ENCODE peak calls at places on chromosome 17, in six cellular contexts. One of them, this sample, is unnamed.

GRCh38 chr17:57993471-57994365 is 5.7 kb upstream of the VEZF1 start:
- DNase-seq in adipocyte: no peak
- DNase-seq in mammary epithelial cell: no peak
- DNase-seq in H1: no peak
- DNase-seq in H9: no peak
- DNase-seq in neural progenitor cell: peak
- DNase-seq in this sample: no peak

GRCh38 chr17:50183439-50184001 is 17.7 kb downstream of the SGCA start:
- DNase-seq in H9: no peak
- DNase-seq in mammary epithelial cell: no peak
- DNase-seq in adipocyte: peak
- DNase-seq in H1: no peak
- DNase-seq in neural progenitor cell: no peak
- DNase-seq in this sample: peak

GRCh38 chr17:52606098-52606497 is 447.6 kb upstream of the CA10 start:
- DNase-seq in H1: no peak
- DNase-seq in mammary epithelial cell: peak
- DNase-seq in H9: no peak
- DNase-seq in adipocyte: no peak
- DNase-seq in neural progenitor cell: no peak
- DNase-seq in this sample: no peak

GRCh38 chr17:8021565-8022357 is 17.1 kb upstream of the ALOX15B start:
- DNase-seq in adipocyte: no peak
- DNase-seq in mammary epithelial cell: no peak
- DNase-seq in neural progenitor cell: no peak
- DNase-seq in H9: no peak
- DNase-seq in H1: no peak
- DNase-seq in this sample: no peak

GRCh38 chr17:6388416-6388815 is 46.5 kb downstream of the AIPL1 start:
- DNase-seq in neural progenitor cell: no peak
- DNase-seq in H1: no peak
- DNase-seq in H9: no peak
- DNase-seq in mammary epithelial cell: no peak
- DNase-seq in adipocyte: no peak
- DNase-seq in this sample: no peak

GRCh38 chr17:73231363-73231762 is 30.3 kb downstream of the CPSF4L start:
- DNase-seq in H9: no peak
- DNase-seq in adipocyte: peak
- DNase-seq in H1: no peak
- DNase-seq in neural progenitor cell: no peak
- DNase-seq in mammary epithelial cell: peak
- DNase-seq in this sample: peak

GRCh38 chr17:64718058-64718457 is 56.0 kb upstream of the SMURF2 start:
- DNase-seq in H9: no peak
- DNase-seq in H1: no peak
- DNase-seq in neural progenitor cell: no peak
- DNase-seq in adipocyte: no peak
- DNase-seq in mammary epithelial cell: peak
- DNase-seq in this sample: no peak

GRCh38 chr17:69967910-69968411 is 107.1 kb upstream of the KCNJ16 start:
- DNase-seq in adipocyte: peak
- DNase-seq in H9: no peak
- DNase-seq in mammary epithelial cell: peak
- DNase-seq in H1: no peak
- DNase-seq in neural progenitor cell: no peak
- DNase-seq in this sample: peak

GRCh38 chr17:16348586-16348985 is 4.7 kb downstream of the CENPV start:
- DNase-seq in adipocyte: no peak
- DNase-seq in H9: no peak
- DNase-seq in H1: no peak
- DNase-seq in neural progenitor cell: no peak
- DNase-seq in mammary epithelial cell: no peak
- DNase-seq in this sample: no peak

GRCh38 chr17:36808181-36808661 is 129.1 kb upstream of the LHX1 start:
- DNase-seq in adipocyte: peak
- DNase-seq in mammary epithelial cell: peak
- DNase-seq in H9: peak
- DNase-seq in neural progenitor cell: peak
- DNase-seq in H1: no peak
- DNase-seq in this sample: no peak

GRCh38 chr17:64575431-64575830 is 68.7 kb downstream of the CEP95 start:
- DNase-seq in H1: no peak
- DNase-seq in mammary epithelial cell: no peak
- DNase-seq in neural progenitor cell: no peak
- DNase-seq in H9: no peak
- DNase-seq in adipocyte: peak
- DNase-seq in this sample: peak

GRCh38 chr17:3940965-3941698 is 23.1 kb downstream of the ATP2A3 start:
- DNase-seq in H9: no peak
- DNase-seq in neural progenitor cell: no peak
- DNase-seq in mammary epithelial cell: no peak
- DNase-seq in H1: no peak
- DNase-seq in adipocyte: no peak
- DNase-seq in this sample: no peak

GRCh38 chr17:41563607-41564006 is 8.3 kb downstream of the KRT9 start:
- DNase-seq in mammary epithelial cell: no peak
- DNase-seq in neural progenitor cell: no peak
- DNase-seq in H9: no peak
- DNase-seq in adipocyte: no peak
- DNase-seq in H1: no peak
- DNase-seq in this sample: no peak

GRCh38 chr17:33390479-33391027 is 97.5 kb upstream of the ASIC2 start:
- DNase-seq in H9: no peak
- DNase-seq in mammary epithelial cell: no peak
- DNase-seq in adipocyte: no peak
- DNase-seq in neural progenitor cell: no peak
- DNase-seq in H1: no peak
- DNase-seq in this sample: no peak

GRCh38 chr17:7346761-7347614 is 5.0 kb upstream of the KCTD11 start:
- DNase-seq in H9: no peak
- DNase-seq in H1: no peak
- DNase-seq in adipocyte: no peak
- DNase-seq in mammary epithelial cell: no peak
- DNase-seq in neural progenitor cell: no peak
- DNase-seq in this sample: no peak

GRCh38 chr17:44878627-44879221 is 20.5 kb downstream of the EFTUD2 start:
- DNase-seq in H9: no peak
- DNase-seq in mammary epithelial cell: no peak
- DNase-seq in adipocyte: peak
- DNase-seq in H1: no peak
- DNase-seq in neural progenitor cell: peak
- DNase-seq in this sample: peak

GRCh38 chr17:19319771-19320505 is 42.6 kb downstream of the B9D1 start:
- DNase-seq in H9: peak
- DNase-seq in adipocyte: no peak
- DNase-seq in mammary epithelial cell: no peak
- DNase-seq in H1: no peak
- DNase-seq in neural progenitor cell: no peak
- DNase-seq in this sample: no peak

GRCh38 chr17:3973498-3974137 is 9.4 kb upstream of the ATP2A3 start:
- DNase-seq in adipocyte: no peak
- DNase-seq in H1: no peak
- DNase-seq in H9: peak
- DNase-seq in mammary epithelial cell: no peak
- DNase-seq in neural progenitor cell: no peak
- DNase-seq in this sample: no peak

DNA sequence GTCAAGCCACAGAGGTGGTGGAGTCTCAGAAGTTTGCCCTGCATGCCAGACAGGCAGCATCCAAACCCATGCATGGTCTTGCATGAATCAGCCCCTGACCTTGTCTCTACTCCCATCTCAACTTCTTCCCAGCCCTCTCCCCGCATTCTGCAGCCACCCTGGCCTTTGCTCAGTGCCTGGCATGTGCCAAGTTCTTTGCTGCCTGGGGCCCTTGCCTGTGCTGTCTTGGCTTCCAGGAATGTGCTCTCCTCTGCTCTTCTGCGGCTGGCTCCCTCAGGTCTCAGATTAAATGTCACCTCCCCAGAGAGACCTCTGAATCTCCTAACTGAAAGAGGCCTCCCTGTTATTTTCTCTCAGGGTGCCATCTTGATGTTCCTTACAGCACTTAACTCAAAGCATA is 17.6 kb downstream of the DRC3 start:
- DNase-seq in adipocyte: no peak
- DNase-seq in H1: no peak
- DNase-seq in mammary epithelial cell: no peak
- DNase-seq in H9: no peak
- DNase-seq in neural progenitor cell: no peak
- DNase-seq in this sample: no peak
- H3K9ac ChIP-seq in adipocyte: no peak
- H3K9ac ChIP-seq in H1: no peak
- H3K9ac ChIP-seq in mammary epithelial cell: peak
- H3K9ac ChIP-seq in H9: no peak
- H3K9ac ChIP-seq in neural progenitor cell: no peak
- H3K9ac ChIP-seq in this sample: no peak

GRCh38 chr17:40490982-40491381 is 10.4 kb downstream of the TNS4 start:
- DNase-seq in H9: no peak
- DNase-seq in H1: no peak
- DNase-seq in adipocyte: no peak
- DNase-seq in neural progenitor cell: no peak
- DNase-seq in mammary epithelial cell: no peak
- DNase-seq in this sample: no peak
- H3K9ac ChIP-seq in H9: no peak
- H3K9ac ChIP-seq in H1: no peak
- H3K9ac ChIP-seq in adipocyte: peak
- H3K9ac ChIP-seq in neural progenitor cell: no peak
- H3K9ac ChIP-seq in mammary epithelial cell: peak
- H3K9ac ChIP-seq in this sample: no peak

DNA sequence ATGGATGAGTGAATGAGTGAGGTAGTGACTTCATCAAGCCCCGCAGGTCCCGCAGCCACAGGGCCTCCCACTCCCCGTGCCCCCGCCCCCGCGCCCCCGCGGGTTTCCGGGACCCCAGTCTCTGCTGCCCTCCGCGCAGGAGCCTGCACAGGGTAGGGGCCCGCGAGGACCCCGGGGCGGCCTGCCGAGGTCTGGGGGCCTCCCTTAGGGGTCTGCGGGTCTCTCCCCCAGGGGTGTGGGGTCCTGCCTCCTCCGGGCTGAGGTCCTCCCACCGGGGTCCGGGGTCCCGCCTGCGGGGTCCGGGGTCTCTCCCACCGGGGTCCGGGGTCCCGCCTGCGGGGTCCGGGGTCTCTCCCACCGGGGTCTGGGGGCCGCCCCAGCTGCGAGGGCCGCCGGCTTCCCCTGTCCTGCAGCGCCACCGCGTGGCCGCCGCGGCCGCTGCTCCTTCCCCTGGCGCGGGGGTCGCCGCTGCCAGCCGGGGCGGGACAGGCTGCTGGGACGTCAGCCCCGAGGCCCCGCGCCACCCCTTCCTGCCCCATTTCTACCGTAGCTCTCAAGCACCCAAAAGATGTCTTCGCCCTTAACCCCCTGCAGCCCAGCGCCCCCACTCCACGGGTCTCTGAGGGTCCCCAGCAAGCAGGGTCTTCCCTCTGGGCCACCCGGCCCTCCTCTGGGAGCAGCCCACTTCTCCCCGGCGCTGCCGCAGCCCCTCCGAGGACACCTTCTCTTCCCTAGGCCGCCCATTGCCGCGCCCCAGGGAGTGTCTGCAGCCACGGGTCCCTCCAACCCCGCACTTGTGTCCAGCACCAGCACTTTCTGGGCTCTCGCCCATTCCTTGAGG is 10.4 kb upstream of the CHMP6 start:
- DNase-seq in H1: peak
- DNase-seq in adipocyte: peak
- DNase-seq in mammary epithelial cell: no peak
- DNase-seq in neural progenitor cell: peak
- DNase-seq in H9: peak
- DNase-seq in this sample: no peak
- H3K9ac ChIP-seq in H1: no peak
- H3K9ac ChIP-seq in adipocyte: no peak
- H3K9ac ChIP-seq in mammary epithelial cell: no peak
- H3K9ac ChIP-seq in neural progenitor cell: no peak
- H3K9ac ChIP-seq in H9: no peak
- H3K9ac ChIP-seq in this sample: no peak

DNA sequence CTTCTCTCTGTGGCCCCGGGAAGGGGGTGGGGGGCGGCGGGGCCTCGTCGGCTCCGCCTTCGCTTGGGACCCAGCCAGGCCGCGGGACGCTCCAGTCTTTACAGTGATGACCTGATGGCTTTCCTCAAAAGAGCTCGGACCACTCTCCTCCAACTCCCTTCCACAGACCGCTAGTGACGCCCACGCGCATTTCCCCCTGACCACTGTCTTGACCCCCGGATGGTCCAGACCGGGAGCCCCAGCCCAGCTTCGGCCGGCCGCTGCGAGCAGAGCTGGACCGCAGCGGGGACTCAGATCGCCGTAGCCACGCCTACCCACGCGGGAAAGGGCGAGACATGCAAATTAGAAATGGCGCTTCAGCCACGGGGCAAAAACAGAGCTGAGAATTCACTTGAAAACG is 81.6 kb upstream of the RNU2-1 start:
- DNase-seq in mammary epithelial cell: no peak
- DNase-seq in neural progenitor cell: no peak
- DNase-seq in H1: no peak
- DNase-seq in H9: no peak
- DNase-seq in adipocyte: no peak
- DNase-seq in this sample: no peak
- H3K9ac ChIP-seq in mammary epithelial cell: no peak
- H3K9ac ChIP-seq in neural progenitor cell: no peak
- H3K9ac ChIP-seq in H1: no peak
- H3K9ac ChIP-seq in H9: no peak
- H3K9ac ChIP-seq in adipocyte: no peak
- H3K9ac ChIP-seq in this sample: no peak

DNA sequence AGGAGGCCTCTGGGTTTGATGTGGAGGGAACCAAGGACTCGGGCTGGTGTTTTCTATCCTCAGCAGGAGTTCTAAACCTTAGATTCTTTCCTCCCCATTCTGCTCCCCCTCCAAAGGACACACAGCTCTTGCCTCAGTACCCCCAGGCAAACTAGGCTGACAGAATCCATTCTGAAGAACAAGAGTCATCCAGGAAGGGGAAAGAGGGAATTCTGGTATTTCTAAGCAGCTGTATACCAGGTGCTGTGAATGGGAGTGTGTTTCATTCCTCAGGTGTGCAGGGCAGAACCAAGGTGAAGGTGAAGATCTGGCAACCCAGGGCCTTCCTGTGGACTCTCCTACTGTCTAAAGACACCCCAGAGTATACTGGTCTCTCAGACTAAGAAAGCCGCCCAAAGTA is 4.1 kb downstream of the INPP5K start:
- DNase-seq in mammary epithelial cell: peak
- DNase-seq in adipocyte: no peak
- DNase-seq in H9: no peak
- DNase-seq in neural progenitor cell: no peak
- DNase-seq in H1: no peak
- DNase-seq in this sample: no peak
- H3K9ac ChIP-seq in mammary epithelial cell: no peak
- H3K9ac ChIP-seq in adipocyte: peak
- H3K9ac ChIP-seq in H9: no peak
- H3K9ac ChIP-seq in neural progenitor cell: no peak
- H3K9ac ChIP-seq in H1: no peak
- H3K9ac ChIP-seq in this sample: no peak

GRCh38 chr17:74759243-74759801 is 10.9 kb downstream of the NHERF1 start:
- DNase-seq in H1: no peak
- DNase-seq in neural progenitor cell: no peak
- DNase-seq in adipocyte: no peak
- DNase-seq in H9: no peak
- DNase-seq in mammary epithelial cell: no peak
- DNase-seq in this sample: no peak
- H3K9ac ChIP-seq in H1: no peak
- H3K9ac ChIP-seq in neural progenitor cell: no peak
- H3K9ac ChIP-seq in adipocyte: no peak
- H3K9ac ChIP-seq in H9: no peak
- H3K9ac ChIP-seq in mammary epithelial cell: no peak
- H3K9ac ChIP-seq in this sample: no peak